ENCODE peak calls at places on chromosome 14, in eight cellular contexts. S is naive B cell, Y is aorta, T is globus pallidus, H is MM.1S, M is sigmoid colon, L is kidney tubule cell, K is OCI-LY7. X is an unnamed sample.

GRCh38 chr14:67757175-67757574 is 55.5 kb downstream of the RDH12 start:
- DNase-seq in S (no peak), Y (no peak), T (no peak), H (no peak), M (no peak), L (no peak), K (no peak), X (no peak)

GRCh38 chr14:64440494-64440893 is 24.8 kb upstream of the AKAP5 start:
- DNase-seq in S (no peak), Y (no peak), T (no peak), H (no peak), M (no peak), L (no peak), K (no peak), X (no peak)

GRCh38 chr14:79404874-79405273 is 806.4 kb downstream of the DIO2 start:
- DNase-seq in S (no peak), Y (no peak), T (no peak), H (no peak), M (no peak), L (no peak), K (no peak), X (no peak)

GRCh38 chr14:51093371-51094281 is 1.3 kb downstream of the TRIM9 start:
- DNase-seq in S (peak; percentile 40), Y (peak; percentile 46), T (peak; percentile 70), H (no peak), M (peak; percentile 70), L (peak; percentile 28), K (peak; percentile 23), X (peak; percentile 12)

GRCh38 chr14:67519406-67519805 is 13.7 kb upstream of the PLEKHH1 start:
- DNase-seq in S (no peak), Y (no peak), T (no peak), H (no peak), M (no peak), L (no peak), K (no peak), X (no peak)

GRCh38 chr14:101116486-101117130 is 213.1 kb upstream of the RTL1 start:
- DNase-seq in S (no peak), Y (no peak), T (no peak), H (no peak), M (peak; percentile 35), L (no peak), K (no peak), X (no peak)

GRCh38 chr14:67680121-67680602 is 5.7 kb upstream of the VTI1B start:
- DNase-seq in S (no peak), Y (no peak), T (no peak), H (no peak), M (no peak), L (peak; percentile 80), K (no peak), X (peak; percentile 65)

GRCh38 chr14:105474478-105475268 is at the start of gene CRIP2:
- DNase-seq in S (peak; percentile 63), Y (peak; percentile 68), T (peak; percentile 40), H (no peak), M (no peak), L (peak; percentile 68), K (no peak), X (no peak)

GRCh38 chr14:70177092-70177491 is 11.7 kb downstream of the SLC8A3 start:
- DNase-seq in S (no peak), Y (no peak), T (no peak), H (no peak), M (no peak), L (no peak), K (no peak), X (no peak)

X was measured in RCC 7860.